ENCODE peak calls at places on chromosomes 13 and 19, in five cellular contexts. J is RPMI7951, O is choroid plexus epithelial cell, I is PC-3, E is HTR-8/SVneo. S is an unnamed sample.

GRCh38 chr19:4870025-4870700 is 2.7 kb upstream of the PLIN3 start:
- DNase-seq in O (peak), E (peak), I (peak), J (peak), S (peak)

GRCh38 chr19:33280351-33280921 is 21.9 kb downstream of the CEBPA start:
- DNase-seq in O (no peak), I (no peak), J (no peak), E (no peak), S (no peak)

GRCh38 chr19:34431681-34432402 is 3.7 kb downstream of the UBA2 start:
- DNase-seq in E (no peak), J (no peak), I (no peak), O (peak), S (no peak)

GRCh38 chr13:88042489-88042888 is 371.3 kb downstream of the SLITRK5 start:
- DNase-seq in E (no peak), O (peak), I (peak), J (no peak), S (no peak)

GRCh38 chr13:94825507-94825906 is 113.2 kb upstream of the SOX21 start:
- DNase-seq in J (no peak), E (no peak), O (peak), I (no peak), S (no peak)

GRCh38 chr13:28459911-28460310 is 35.0 kb downstream of the FLT1 start:
- DNase-seq in I (no peak), J (no peak), O (no peak), E (no peak), S (no peak)

GRCh38 chr19:6014551-6015135 is 36.7 kb upstream of the RANBP3 start:
- DNase-seq in O (no peak), I (no peak), J (no peak), E (no peak), S (no peak)

GRCh38 chr19:50414850-50415660 is 3.7 kb upstream of the SPIB start:
- DNase-seq in J (peak), I (peak), E (peak), O (peak), S (no peak)

GRCh38 chr13:110812111-110812868 is 98.8 kb downstream of the ING1 start:
- DNase-seq in E (no peak), I (no peak), J (no peak), O (peak), S (no peak)

GRCh38 chr13:23427342-23428182 is 5.9 kb downstream of the SACS start:
- DNase-seq in O (peak), J (peak), E (peak), I (peak), S (peak)

GRCh38 chr19:45505151-45505995 is 1.9 kb upstream of the VASP start:
- DNase-seq in I (no peak), J (no peak), O (peak), E (no peak), S (no peak)

GRCh38 chr13:99662678-99663077 is 161.4 kb downstream of the TM9SF2 start:
- DNase-seq in I (no peak), J (no peak), O (no peak), E (no peak), S (no peak)

GRCh38 chr19:16330811-16331690 is 6.4 kb downstream of the KLF2 start:
- DNase-seq in E (no peak), O (no peak), I (no peak), J (no peak), S (no peak)

GRCh38 chr19:38915329-38916321 is 3.6 kb upstream of the CCER2 start:
- DNase-seq in E (no peak), O (no peak), I (no peak), J (no peak), S (no peak)

GRCh38 chr19:1746401-1747284 is 6.7 kb upstream of the ONECUT3 start:
- DNase-seq in I (peak), E (no peak), O (peak), J (peak), S (no peak)

GRCh38 chr19:55986487-55986886 is at the start of gene NLRP5:
- DNase-seq in E (no peak), O (no peak), J (no peak), I (no peak), S (no peak)

GRCh38 chr13:95075506-95075905 is 225.7 kb downstream of the ABCC4 start:
- DNase-seq in E (no peak), J (peak), O (no peak), I (no peak), S (no peak)

GRCh38 chr13:24328145-24328544 is 18.8 kb downstream of the C1QTNF9 start:
- DNase-seq in I (no peak), J (no peak), O (no peak), E (no peak), S (no peak)

GRCh38 chr19:10979950-10980349 is 19.1 kb downstream of the SMARCA4 start:
- DNase-seq in J (no peak), O (no peak), E (no peak), I (no peak), S (no peak)

GRCh38 chr19:17020823-17021222 is 5.8 kb downstream of the CPAMD8 start:
- DNase-seq in O (peak), J (peak), I (peak), E (no peak), S (no peak)

GRCh38 chr19:49359851-49360845 is 2.1 kb downstream of the TEAD2 start:
- DNase-seq in O (no peak), J (no peak), E (no peak), I (no peak), S (no peak)

GRCh38 chr13:97020689-97021240 is 26.5 kb upstream of the OXGR1 start:
- DNase-seq in O (no peak), I (no peak), E (no peak), J (no peak), S (no peak)

GRCh38 chr13:91097269-91097668 is 250.2 kb upstream of the MIR17HG start:
- DNase-seq in I (no peak), E (no peak), J (no peak), O (no peak), S (no peak)

GRCh38 chr13:101210774-101211173 is 205.5 kb downstream of the NALCN start:
- DNase-seq in J (no peak), E (no peak), O (peak), I (peak), S (no peak)

GRCh38 chr19:38155453-38155852 is 68.6 kb downstream of the DPF1 start:
- DNase-seq in E (no peak), O (peak), J (no peak), I (no peak), S (no peak)

GRCh38 chr13:55219538-55219937 is 1921.2 kb upstream of the PRR20A start:
- DNase-seq in J (no peak), I (no peak), O (no peak), E (no peak), S (no peak)

GRCh38 chr19:4371209-4371897 is 28.0 kb downstream of the MPND start:
- DNase-seq in J (no peak), I (no peak), O (no peak), E (no peak), S (no peak)

GRCh38 chr19:5048727-5049553 is 80.0 kb downstream of the KDM4B start:
- DNase-seq in O (peak), E (peak), J (peak), I (peak), S (no peak)

GRCh38 chr19:17329768-17330545 is 4.7 kb downstream of the ANO8 start:
- DNase-seq in I (no peak), E (no peak), J (no peak), O (no peak), S (no peak)

GRCh38 chr13:104256701-104257100 is 1190.5 kb upstream of the SLC10A2 start:
- DNase-seq in I (no peak), E (no peak), O (no peak), J (no peak), S (no peak)

GRCh38 chr19:38913958-38914357 is 2.0 kb upstream of the CCER2 start:
- DNase-seq in I (no peak), O (no peak), J (no peak), E (no peak), S (no peak)

GRCh38 chr13:111156421-111156820 is 41.3 kb downstream of the ARHGEF7 start:
- DNase-seq in J (no peak), E (no peak), O (no peak), I (peak), S (no peak)

GRCh38 chr13:59659981-59660380 is 503.7 kb downstream of the DIAPH3 start:
- DNase-seq in E (no peak), I (no peak), J (no peak), O (no peak), S (no peak)

GRCh38 chr19:55621673-55622231 is 2.6 kb downstream of the ZNF784 start:
- DNase-seq in J (no peak), O (no peak), I (no peak), E (no peak), S (no peak)

GRCh38 chr13:30113983-30114491 is 193.3 kb downstream of the KATNAL1 start:
- DNase-seq in E (no peak), J (peak), O (no peak), I (no peak), S (no peak)

GRCh38 chr13:114142640-114143490 is 10.4 kb upstream of the RASA3 start:
- DNase-seq in E (no peak), J (no peak), O (no peak), I (no peak), S (no peak)

GRCh38 chr13:42395066-42395821 is 123.3 kb downstream of the AKAP11 start:
- DNase-seq in O (no peak), E (no peak), J (no peak), I (no peak), S (no peak)

GRCh38 chr19:1126984-1127760 is 23.4 kb downstream of the GPX4 start:
- DNase-seq in J (no peak), I (no peak), O (no peak), E (no peak), S (no peak)

GRCh38 chr13:101875717-101876393 is 423.4 kb downstream of the ITGBL1 start:
- DNase-seq in E (peak), O (peak), J (peak), I (peak), S (peak)

S was measured in HS-27A.